ENCODE peak calls at places on chromosomes 6 and 20, in five cellular contexts. Y, G, P, J and N are unnamed samples.

GRCh38 chr6:158815379-158815724 is 3.8 kb downstream of the EZR start:
- DNase-seq in J (no peak), P (no peak), Y (peak), G (no peak), N (no peak)

GRCh38 chr20:19802492-19803158 is 44.6 kb downstream of the RIN2 start:
- DNase-seq in Y (no peak), G (no peak), J (no peak), P (no peak), N (no peak)

GRCh38 chr20:50050660-50051308 is 62.2 kb downstream of the UBE2V1 start:
- DNase-seq in J (no peak), G (no peak), P (no peak), Y (no peak), N (no peak)

GRCh38 chr6:125213936-125214335 is 60.4 kb downstream of the TPD52L1 start:
- DNase-seq in J (no peak), P (no peak), Y (no peak), G (no peak), N (no peak)

GRCh38 chr20:34049897-34050695 is 56.4 kb downstream of the RALY start:
- DNase-seq in Y (no peak), J (no peak), G (no peak), P (no peak), N (no peak)

GRCh38 chr6:164107297-164107995 is 692.9 kb downstream of the QKI start:
- DNase-seq in P (no peak), G (peak), J (no peak), Y (no peak), N (no peak)

GRCh38 chr6:33843696-33844121 is 39.9 kb upstream of the MLN start:
- DNase-seq in Y (no peak), P (no peak), J (no peak), G (no peak), N (no peak)

GRCh38 chr6:120514544-120514943 is 819.7 kb downstream of the TBC1D32 start:
- DNase-seq in J (no peak), G (no peak), P (no peak), Y (no peak), N (no peak)

GRCh38 chr6:109486068-109486467 is 3.0 kb upstream of the ZBTB24 start:
- DNase-seq in P (no peak), G (no peak), Y (no peak), J (no peak), N (no peak)

GRCh38 chr20:61805365-61805764 is 260.3 kb downstream of the TAF4 start:
- DNase-seq in J (no peak), Y (no peak), G (no peak), P (no peak), N (no peak)

GRCh38 chr6:34234667-34235604 is 1.7 kb upstream of the HMGA1 start:
- DNase-seq in P (peak), G (no peak), J (no peak), Y (no peak), N (no peak)

GRCh38 chr20:25146976-25147375 is 48.5 kb upstream of the ENTPD6 start:
- DNase-seq in P (no peak), Y (no peak), G (no peak), J (no peak), N (no peak)

GRCh38 chr20:44187054-44187762 is at the start of gene JPH2:
- DNase-seq in G (peak), Y (peak), J (no peak), P (no peak), N (no peak)

GRCh38 chr6:74597266-74597665 is 608.6 kb downstream of the COL12A1 start:
- DNase-seq in G (peak), P (no peak), Y (no peak), J (no peak), N (no peak)

GRCh38 chr6:118618676-118619377 is 32.6 kb downstream of the CEP85L start:
- DNase-seq in P (peak), J (no peak), G (peak), Y (peak), N (peak)

GRCh38 chr20:64203037-64203777 is 39.0 kb downstream of the MYT1 start:
- DNase-seq in J (no peak), P (no peak), G (no peak), Y (no peak), N (no peak)

GRCh38 chr20:41905186-41905585 is 287.0 kb upstream of the CHD6 start:
- DNase-seq in Y (no peak), G (no peak), J (no peak), P (no peak), N (no peak)

GRCh38 chr6:159646731-159647130 is 46.3 kb downstream of the SOD2 start:
- DNase-seq in Y (no peak), J (peak), G (peak), P (no peak), N (no peak)

GRCh38 chr6:169454204-169454871 is 200.7 kb upstream of the THBS2 start:
- DNase-seq in J (no peak), P (no peak), G (peak), Y (no peak), N (no peak)

GRCh38 chr6:27599859-27600532 is 127.1 kb upstream of the ZNF184 start:
- DNase-seq in G (no peak), Y (no peak), P (no peak), J (no peak), N (no peak)

GRCh38 chr6:149964243-149965190 is 774 bp downstream of the ULBP1 start:
- DNase-seq in J (no peak), P (no peak), Y (no peak), G (peak), N (no peak)

GRCh38 chr6:149963212-149963461 is 606 bp upstream of the ULBP1 start:
- DNase-seq in P (no peak), J (no peak), G (peak), Y (no peak), N (peak)

GRCh38 chr6:149963462-149964242 is at the start of gene ULBP1:
- DNase-seq in J (no peak), G (peak), P (peak), Y (peak), N (peak)

GRCh38 chr6:149961728-149962425 is 1.9 kb upstream of the ULBP1 start:
- DNase-seq in Y (no peak), J (no peak), P (no peak), G (no peak), N (peak)

GRCh38 chr6:149962461-149963211 is 1.1 kb upstream of the ULBP1 start:
- DNase-seq in J (no peak), G (no peak), Y (no peak), P (no peak), N (no peak)
- H3K4me3 ChIP-seq in J (no peak), G (no peak), Y (peak), P (no peak), N (peak)

DNA sequence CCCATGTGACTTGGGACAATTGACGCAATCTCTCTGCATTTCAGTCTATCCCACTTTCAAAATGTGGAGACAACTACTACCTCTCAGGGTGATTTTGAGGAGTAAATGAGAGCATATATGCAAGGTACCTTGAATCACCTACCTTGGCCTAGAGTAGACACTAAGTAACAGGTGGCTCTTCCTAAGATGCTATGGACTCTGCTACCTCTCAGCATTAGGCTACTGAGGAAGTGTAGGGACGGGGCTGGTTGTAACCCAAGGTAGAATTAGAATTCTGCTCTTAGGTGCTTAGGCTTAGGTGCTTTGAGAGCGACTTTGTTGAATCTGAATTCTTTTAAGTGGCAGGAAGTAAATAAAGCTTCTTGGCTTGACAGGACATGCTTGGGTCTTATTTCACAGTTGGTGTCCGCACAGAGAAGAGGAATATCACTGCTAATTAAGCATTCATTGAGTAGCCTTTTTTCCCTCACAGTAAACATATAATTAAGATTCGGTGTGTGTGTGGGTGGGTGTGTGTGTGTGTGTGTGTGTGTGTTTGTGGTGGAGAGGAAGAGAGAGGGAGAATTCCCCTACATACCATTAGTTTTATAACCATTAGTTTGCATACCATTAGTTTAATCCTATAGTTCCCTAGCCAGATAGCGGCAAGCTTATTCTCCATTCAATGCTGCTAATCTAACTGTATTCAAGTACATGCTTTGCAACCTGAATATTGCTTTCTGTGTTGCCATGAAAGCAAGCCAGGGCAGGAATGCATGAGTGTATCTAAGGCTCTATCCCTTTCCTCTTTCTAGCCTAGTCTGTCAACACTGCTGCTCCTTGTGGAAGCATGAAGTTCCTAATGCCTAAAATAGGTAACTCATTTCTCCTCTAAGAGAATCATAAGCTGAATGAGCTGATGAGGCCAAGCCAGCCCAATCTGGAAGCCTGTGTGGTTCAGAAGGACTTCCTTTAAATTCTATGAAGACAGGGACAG is 112.5 kb downstream of the IPCEF1 start:
- DNase-seq in G (no peak), Y (no peak), P (no peak), J (no peak), N (no peak)
- H3K4me3 ChIP-seq in G (no peak), Y (no peak), P (no peak), J (peak), N (no peak)

DNA sequence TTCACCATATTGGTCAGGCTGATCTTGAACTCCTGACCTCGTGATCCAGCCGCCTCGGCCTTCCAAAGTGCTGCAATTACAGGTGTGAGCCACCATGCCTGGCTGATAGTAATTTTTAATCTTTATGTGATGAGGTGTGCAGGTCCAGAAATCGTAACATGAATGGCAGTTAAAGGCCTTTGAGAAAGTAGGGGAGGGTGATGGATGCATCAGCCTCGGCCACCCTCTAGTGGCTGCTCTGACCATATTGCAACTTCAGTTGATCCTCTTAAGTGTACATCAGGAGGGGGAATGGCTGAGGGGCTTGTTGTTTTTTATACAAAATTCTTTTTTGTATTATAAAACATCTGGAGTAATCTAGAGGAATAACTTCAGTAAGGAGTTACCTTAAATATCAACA is 193.0 kb downstream of the ZFAND3 start:
- DNase-seq in J (no peak), Y (no peak), P (no peak), G (peak), N (peak)
- H3K4me3 ChIP-seq in J (no peak), Y (no peak), P (no peak), G (no peak), N (no peak)

GRCh38 chr6:22026160-22026678 is 270.6 kb downstream of the PRL start:
- DNase-seq in G (peak), Y (no peak), J (no peak), P (no peak), N (no peak)
- H3K4me3 ChIP-seq in G (no peak), Y (no peak), J (peak), P (no peak), N (peak)

GRCh38 chr6:167573461-167574215 is 248.8 kb downstream of the TTLL2 start:
- DNase-seq in G (no peak), Y (no peak), P (peak), J (no peak), N (no peak)

GRCh38 chr6:167574431-167575097 is 249.7 kb downstream of the TTLL2 start:
- DNase-seq in P (peak), Y (no peak), G (no peak), J (no peak), N (no peak)

GRCh38 chr6:167572106-167572505 is 247.2 kb downstream of the TTLL2 start:
- DNase-seq in Y (no peak), P (no peak), J (no peak), G (no peak), N (no peak)

GRCh38 chr6:167571550-167571949 is 246.7 kb downstream of the TTLL2 start:
- DNase-seq in P (no peak), J (no peak), Y (no peak), G (no peak), N (no peak)

DNA sequence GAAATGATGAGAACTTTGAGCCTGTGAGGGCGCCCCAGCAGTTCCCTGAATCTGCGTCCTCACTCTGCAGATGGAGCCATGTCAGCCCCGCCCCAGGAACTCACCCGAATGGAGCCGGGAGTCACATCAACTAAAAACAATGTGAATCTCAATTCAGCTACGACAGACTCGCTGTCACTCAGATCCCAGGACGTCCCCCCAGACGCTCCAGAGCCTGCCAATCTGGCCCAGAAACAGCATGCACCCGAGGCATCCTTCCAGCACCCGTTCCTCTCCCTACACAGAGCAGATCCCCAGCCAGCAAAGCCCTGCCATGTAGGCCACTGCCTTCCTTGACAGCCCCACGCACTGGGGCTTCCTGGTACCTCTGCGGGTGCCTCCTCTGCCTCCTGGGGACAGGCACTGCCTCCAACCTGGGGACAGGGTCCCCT is 248.0 kb downstream of the TTLL2 start:
- DNase-seq in J (no peak), Y (no peak), P (peak), G (no peak), N (no peak)
- H3K4me3 ChIP-seq in J (no peak), Y (no peak), P (no peak), G (no peak), N (no peak)

GRCh38 chr6:166121721-166122120 is 45.9 kb downstream of the TBXT start:
- DNase-seq in J (no peak), Y (no peak), P (no peak), G (no peak), N (no peak)
- H3K4me3 ChIP-seq in J (no peak), Y (no peak), P (no peak), G (no peak), N (no peak)